ENCODE peak calls at places on chromosomes 6 and 20, in nine cellular contexts. V is NB4, T is endothelial cell, J is fibroblast of the aortic adventitia, P is HL-60, H is AG10803, I is activated B cell treated with CpG ODN at 0.5 μM for 24 hours, C is astrocyte, A is upper lobe of right lung. F is an unnamed sample.

GRCh38 chr20:38084425-38084951 is 50.9 kb downstream of the RPRD1B start:
- DNase-seq in V (no peak), T (no peak), J (peak; percentile 66), P (no peak), H (peak; percentile 77), I (no peak), C (peak; percentile 83), A (no peak), F (no peak)

GRCh38 chr6:132087391-132087790 is 136.2 kb upstream of the CCN2 start:
- DNase-seq in V (no peak), T (no peak), J (peak; percentile 78), P (no peak), H (peak; percentile 36), I (no peak), C (peak; percentile 52), A (no peak), F (no peak)

GRCh38 chr20:25341716-25342680 is 48.6 kb downstream of the ABHD12 start:
- DNase-seq in V (no peak), T (no peak), J (no peak), P (no peak), H (peak; percentile 59), I (no peak), C (peak; percentile 62), A (no peak), F (no peak)

GRCh38 chr6:13978787-13979186 is 54.0 kb downstream of the RNF182 start:
- DNase-seq in V (no peak), T (no peak), J (no peak), P (no peak), H (no peak), I (no peak), C (no peak), A (no peak), F (no peak)

GRCh38 chr20:16528078-16528477 is 45.2 kb downstream of the KIF16B start:
- DNase-seq in V (no peak), T (no peak), J (peak; percentile 77), P (no peak), H (peak; percentile 69), I (no peak), C (peak; percentile 88), A (no peak), F (no peak)

GRCh38 chr20:57470212-57470522 is 54.8 kb downstream of the CTCFL start:
- DNase-seq in V (no peak), T (no peak), J (no peak), P (no peak), H (no peak), I (no peak), C (no peak), A (peak; percentile 48), F (no peak)

GRCh38 chr20:5570442-5570841 is 179.8 kb upstream of the SHLD1 start:
- DNase-seq in V (no peak), T (no peak), J (no peak), P (no peak), H (no peak), I (no peak), C (no peak), A (no peak), F (no peak)

GRCh38 chr6:110566346-110567125 is 90.1 kb upstream of the SLC22A16 start:
- DNase-seq in V (no peak), T (no peak), J (peak; percentile 7), P (no peak), H (peak; percentile 27), I (no peak), C (peak; percentile 34), A (no peak), F (no peak)

GRCh38 chr20:63363981-63364536 is 2.9 kb upstream of the CHRNA4 start:
- DNase-seq in V (no peak), T (no peak), J (no peak), P (no peak), H (no peak), I (no peak), C (no peak), A (no peak), F (no peak)

GRCh38 chr6:1636971-1637871 is 27.5 kb downstream of the FOXC1 start:
- DNase-seq in V (no peak), T (no peak), J (no peak), P (no peak), H (no peak), I (no peak), C (peak; percentile 36), A (no peak), F (peak; percentile 25)

GRCh38 chr20:63835031-63835858 is 4.2 kb upstream of the ZBTB46 start:
- DNase-seq in V (peak; percentile 69), T (peak; percentile 87), J (peak; percentile 98), P (no peak), H (peak; percentile 96), I (no peak), C (peak; percentile 96), A (peak; percentile 88), F (no peak)

GRCh38 chr6:7216941-7217621 is 95.9 kb downstream of the SSR1 start:
- DNase-seq in V (no peak), T (peak; percentile 13), J (no peak), P (no peak), H (no peak), I (no peak), C (no peak), A (no peak), F (no peak)
- TF ChIP-seq CTCF in V (no peak), T (no peak), J (no peak), P (no peak), H (no peak), I (no peak), C (peak; percentile 18), A (peak; percentile 14), F (no peak)

DNA sequence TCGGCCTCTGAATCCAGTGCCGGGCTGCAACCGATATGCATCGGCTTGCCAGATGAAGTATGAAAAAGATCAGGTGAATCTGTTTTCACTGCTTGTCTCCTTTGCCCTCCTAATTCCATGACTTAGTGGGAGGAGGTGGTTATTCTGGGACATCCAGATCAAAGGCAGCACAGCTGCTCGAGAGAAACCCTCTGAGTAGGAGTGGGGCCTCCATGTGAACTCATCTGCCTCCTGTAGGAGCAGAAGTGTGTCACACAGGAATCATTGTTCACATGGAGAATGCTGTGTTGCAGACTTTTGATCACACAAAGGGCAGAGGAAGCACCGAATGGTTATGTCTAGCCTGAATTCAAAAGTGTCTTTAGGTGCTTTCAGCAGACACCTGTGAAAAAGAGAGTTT is 73.1 kb upstream of the SLC22A1 start:
- DNase-seq in V (no peak), T (no peak), J (no peak), P (no peak), H (no peak), I (no peak), C (no peak), A (no peak), F (no peak)
- TF ChIP-seq CTCF in V (no peak), T (no peak), J (no peak), P (no peak), H (no peak), I (no peak), C (no peak), A (no peak), F (no peak)

DNA sequence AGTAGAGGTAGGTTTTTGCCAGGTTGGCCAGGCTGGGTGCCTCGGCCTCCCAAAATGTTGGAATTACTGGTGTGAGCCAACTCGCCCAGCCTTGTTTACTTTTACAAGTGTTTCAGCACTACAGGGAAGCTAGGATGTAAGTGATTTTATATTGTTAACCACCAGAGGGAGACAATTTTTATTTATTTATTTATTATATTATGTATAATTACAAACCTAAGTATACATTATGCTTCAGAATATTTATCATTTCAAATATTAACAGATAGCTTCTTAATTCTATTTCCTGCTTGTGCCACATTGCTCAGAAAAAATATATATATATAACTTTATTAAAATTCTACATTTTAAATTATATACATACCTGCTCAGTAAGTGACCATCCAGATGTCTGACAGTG is 9.8 kb downstream of the MMUT start:
- DNase-seq in V (no peak), T (no peak), J (peak; percentile 10), P (no peak), H (no peak), I (no peak), C (no peak), A (no peak), F (no peak)
- TF ChIP-seq CTCF in V (no peak), T (peak; percentile 75), J (peak; percentile 33), P (no peak), H (peak; percentile 37), I (no peak), C (no peak), A (peak; percentile 37), F (peak; percentile 42)

GRCh38 chr6:8481727-8482126 is 46.4 kb upstream of the SLC35B3 start:
- DNase-seq in V (peak; percentile 52), T (no peak), J (peak; percentile 2), P (no peak), H (peak; percentile 15), I (no peak), C (no peak), A (no peak), F (no peak)
- TF ChIP-seq CTCF in V (peak; percentile 71), T (peak; percentile 17), J (peak; percentile 17), P (peak; percentile 1), H (peak; percentile 51), I (no peak), C (no peak), A (no peak), F (no peak)

GRCh38 chr6:116458264-116458663 is 2.9 kb upstream of the CALHM6 start:
- DNase-seq in V (no peak), T (no peak), J (no peak), P (no peak), H (no peak), I (no peak), C (no peak), A (no peak), F (no peak)
- TF ChIP-seq CTCF in V (no peak), T (no peak), J (no peak), P (no peak), H (no peak), I (no peak), C (no peak), A (no peak), F (no peak)

DNA sequence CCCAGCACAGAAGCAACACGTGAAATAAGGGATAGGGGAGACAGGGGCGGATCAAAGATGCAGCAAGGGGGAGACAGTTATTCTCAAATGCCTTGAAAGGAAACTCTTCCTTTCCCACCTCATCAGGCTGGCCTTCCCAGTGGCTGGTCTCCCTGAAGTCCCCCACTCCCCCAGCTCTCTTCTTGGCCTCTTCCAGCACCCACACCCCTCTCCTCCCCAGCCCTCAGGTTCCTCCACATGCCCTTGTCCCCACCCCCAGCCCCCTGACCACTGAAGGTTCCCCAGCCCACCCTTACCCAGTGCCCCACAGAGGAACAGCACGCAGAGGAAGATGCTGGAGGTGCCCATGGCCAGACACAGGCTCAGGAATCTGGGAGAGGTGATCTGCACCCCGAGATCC is 1.7 kb upstream of the LY6G6D start:
- DNase-seq in V (no peak), T (no peak), J (no peak), P (no peak), H (no peak), I (no peak), C (no peak), A (no peak), F (no peak)
- TF ChIP-seq CTCF in V (no peak), T (no peak), J (no peak), P (no peak), H (no peak), I (no peak), C (no peak), A (no peak), F (no peak)

F was measured in CD4-positive, alpha-beta T cell.